ENCODE peak calls at places on chromosomes 3 and 15, in seven cellular contexts. One of them, this sample, is unnamed.

GRCh38 chr3:158847466-158847849 is 45.6 kb downstream of the MFSD1 start:
- DNase-seq in AG09319: no peak
- DNase-seq in stimulated activated CD4-positive, alpha-beta T cell treated with anti-CD3 and anti-CD28 coated beads, TNF-alpha, amount 100 ng/mL, for 4 hours: no peak
- DNase-seq in retina: no peak
- DNase-seq in lung microvascular endothelial cell: no peak
- DNase-seq in tibial nerve: no peak
- DNase-seq in dermis blood vessel endothelial cell: no peak
- DNase-seq in this sample: no peak

GRCh38 chr3:29140706-29141105 is 140.2 kb upstream of the RBMS3 start:
- DNase-seq in AG09319: no peak
- DNase-seq in tibial nerve: no peak
- DNase-seq in lung microvascular endothelial cell: no peak
- DNase-seq in stimulated activated CD4-positive, alpha-beta T cell treated with anti-CD3 and anti-CD28 coated beads, TNF-alpha, amount 100 ng/mL, for 4 hours: no peak
- DNase-seq in dermis blood vessel endothelial cell: no peak
- DNase-seq in retina: no peak
- DNase-seq in this sample: no peak

GRCh38 chr3:169104541-169104940 is 559.0 kb downstream of the MECOM start:
- DNase-seq in tibial nerve: no peak
- DNase-seq in stimulated activated CD4-positive, alpha-beta T cell treated with anti-CD3 and anti-CD28 coated beads, TNF-alpha, amount 100 ng/mL, for 4 hours: no peak
- DNase-seq in dermis blood vessel endothelial cell: no peak
- DNase-seq in retina: no peak
- DNase-seq in AG09319: no peak
- DNase-seq in lung microvascular endothelial cell: peak; percentile 37
- DNase-seq in this sample: no peak

GRCh38 chr15:66831801-66832390 is 129.9 kb downstream of the SMAD6 start:
- DNase-seq in lung microvascular endothelial cell: no peak
- DNase-seq in tibial nerve: no peak
- DNase-seq in retina: no peak
- DNase-seq in dermis blood vessel endothelial cell: no peak
- DNase-seq in AG09319: no peak
- DNase-seq in stimulated activated CD4-positive, alpha-beta T cell treated with anti-CD3 and anti-CD28 coated beads, TNF-alpha, amount 100 ng/mL, for 4 hours: no peak
- DNase-seq in this sample: no peak

GRCh38 chr3:33665294-33665693 is 52.8 kb downstream of the CLASP2 start:
- DNase-seq in lung microvascular endothelial cell: no peak
- DNase-seq in tibial nerve: no peak
- DNase-seq in stimulated activated CD4-positive, alpha-beta T cell treated with anti-CD3 and anti-CD28 coated beads, TNF-alpha, amount 100 ng/mL, for 4 hours: no peak
- DNase-seq in AG09319: no peak
- DNase-seq in retina: no peak
- DNase-seq in dermis blood vessel endothelial cell: no peak
- DNase-seq in this sample: no peak

GRCh38 chr3:39639344-39640236 is 169.8 kb upstream of the MYRIP start:
- DNase-seq in dermis blood vessel endothelial cell: peak; percentile 98
- DNase-seq in retina: no peak
- DNase-seq in lung microvascular endothelial cell: peak; percentile 98
- DNase-seq in tibial nerve: no peak
- DNase-seq in AG09319: peak; percentile 72
- DNase-seq in stimulated activated CD4-positive, alpha-beta T cell treated with anti-CD3 and anti-CD28 coated beads, TNF-alpha, amount 100 ng/mL, for 4 hours: no peak
- DNase-seq in this sample: peak; percentile 74

GRCh38 chr15:49813615-49814014 is 192.8 kb downstream of the DTWD1 start:
- DNase-seq in retina: no peak
- DNase-seq in stimulated activated CD4-positive, alpha-beta T cell treated with anti-CD3 and anti-CD28 coated beads, TNF-alpha, amount 100 ng/mL, for 4 hours: no peak
- DNase-seq in dermis blood vessel endothelial cell: no peak
- DNase-seq in AG09319: no peak
- DNase-seq in tibial nerve: no peak
- DNase-seq in lung microvascular endothelial cell: no peak
- DNase-seq in this sample: no peak

GRCh38 chr3:64443553-64444331 is 218.5 kb upstream of the PRICKLE2 start:
- DNase-seq in lung microvascular endothelial cell: no peak
- DNase-seq in tibial nerve: peak; percentile 14
- DNase-seq in retina: no peak
- DNase-seq in AG09319: peak; percentile 67
- DNase-seq in dermis blood vessel endothelial cell: no peak
- DNase-seq in stimulated activated CD4-positive, alpha-beta T cell treated with anti-CD3 and anti-CD28 coated beads, TNF-alpha, amount 100 ng/mL, for 4 hours: no peak
- DNase-seq in this sample: peak; percentile 25

GRCh38 chr3:152320201-152320617 is 51.5 kb downstream of the MBNL1 start:
- DNase-seq in retina: no peak
- DNase-seq in dermis blood vessel endothelial cell: peak; percentile 97
- DNase-seq in AG09319: no peak
- DNase-seq in lung microvascular endothelial cell: peak; percentile 95
- DNase-seq in stimulated activated CD4-positive, alpha-beta T cell treated with anti-CD3 and anti-CD28 coated beads, TNF-alpha, amount 100 ng/mL, for 4 hours: no peak
- DNase-seq in tibial nerve: no peak
- DNase-seq in this sample: peak; percentile 75

GRCh38 chr3:103083848-103084631 is 649.2 kb downstream of the ZPLD1 start:
- DNase-seq in lung microvascular endothelial cell: no peak
- DNase-seq in AG09319: no peak
- DNase-seq in stimulated activated CD4-positive, alpha-beta T cell treated with anti-CD3 and anti-CD28 coated beads, TNF-alpha, amount 100 ng/mL, for 4 hours: no peak
- DNase-seq in tibial nerve: no peak
- DNase-seq in dermis blood vessel endothelial cell: no peak
- DNase-seq in retina: no peak
- DNase-seq in this sample: no peak

GRCh38 chr3:196138927-196139680 is 57.2 kb upstream of the TFRC start:
- DNase-seq in tibial nerve: no peak
- DNase-seq in AG09319: no peak
- DNase-seq in lung microvascular endothelial cell: no peak
- DNase-seq in retina: no peak
- DNase-seq in stimulated activated CD4-positive, alpha-beta T cell treated with anti-CD3 and anti-CD28 coated beads, TNF-alpha, amount 100 ng/mL, for 4 hours: no peak
- DNase-seq in dermis blood vessel endothelial cell: no peak
- DNase-seq in this sample: no peak

GRCh38 chr3:108342829-108343478 is 46.6 kb downstream of the HHLA2 start:
- DNase-seq in retina: no peak
- DNase-seq in dermis blood vessel endothelial cell: peak; percentile 56
- DNase-seq in stimulated activated CD4-positive, alpha-beta T cell treated with anti-CD3 and anti-CD28 coated beads, TNF-alpha, amount 100 ng/mL, for 4 hours: no peak
- DNase-seq in tibial nerve: no peak
- DNase-seq in AG09319: no peak
- DNase-seq in lung microvascular endothelial cell: peak; percentile 54
- DNase-seq in this sample: no peak

GRCh38 chr3:171640520-171641412 is 169.5 kb downstream of the PLD1 start:
- DNase-seq in dermis blood vessel endothelial cell: peak; percentile 29
- DNase-seq in retina: peak; percentile 13
- DNase-seq in tibial nerve: no peak
- DNase-seq in stimulated activated CD4-positive, alpha-beta T cell treated with anti-CD3 and anti-CD28 coated beads, TNF-alpha, amount 100 ng/mL, for 4 hours: no peak
- DNase-seq in AG09319: peak; percentile 7
- DNase-seq in lung microvascular endothelial cell: peak; percentile 15
- DNase-seq in this sample: no peak

GRCh38 chr15:25481208-25481862 is 42.5 kb upstream of the UBE3A start:
- DNase-seq in retina: peak; percentile 65
- DNase-seq in stimulated activated CD4-positive, alpha-beta T cell treated with anti-CD3 and anti-CD28 coated beads, TNF-alpha, amount 100 ng/mL, for 4 hours: no peak
- DNase-seq in dermis blood vessel endothelial cell: no peak
- DNase-seq in tibial nerve: no peak
- DNase-seq in lung microvascular endothelial cell: no peak
- DNase-seq in AG09319: no peak
- DNase-seq in this sample: no peak

GRCh38 chr3:53100818-53101466 is 29.3 kb downstream of the RFT1 start:
- DNase-seq in stimulated activated CD4-positive, alpha-beta T cell treated with anti-CD3 and anti-CD28 coated beads, TNF-alpha, amount 100 ng/mL, for 4 hours: no peak
- DNase-seq in dermis blood vessel endothelial cell: no peak
- DNase-seq in tibial nerve: no peak
- DNase-seq in retina: no peak
- DNase-seq in lung microvascular endothelial cell: no peak
- DNase-seq in AG09319: no peak
- DNase-seq in this sample: no peak

GRCh38 chr3:170038434-170039110 is 777 bp downstream of the GPR160 start:
- DNase-seq in tibial nerve: no peak
- DNase-seq in dermis blood vessel endothelial cell: peak; percentile 16
- DNase-seq in lung microvascular endothelial cell: no peak
- DNase-seq in AG09319: no peak
- DNase-seq in retina: peak; percentile 69
- DNase-seq in stimulated activated CD4-positive, alpha-beta T cell treated with anti-CD3 and anti-CD28 coated beads, TNF-alpha, amount 100 ng/mL, for 4 hours: no peak
- DNase-seq in this sample: peak; percentile 35